ENCODE peak calls at places on chromosomes 1 and 21, in four cellular contexts. One of them, this sample, is unnamed.

GRCh38 chr1:211327341-211327921 is 798 bp downstream of the TRAF5 start:
- DNase-seq in HFF-Myc: no peak
- DNase-seq in progenitor cell of endocrine pancreas: no peak
- DNase-seq in adrenal gland: peak; percentile 39
- DNase-seq in this sample: no peak

GRCh38 chr1:240739754-240740153 is 127.8 kb upstream of the GREM2 start:
- DNase-seq in HFF-Myc: no peak
- DNase-seq in progenitor cell of endocrine pancreas: no peak
- DNase-seq in adrenal gland: no peak
- DNase-seq in this sample: no peak

GRCh38 chr1:234212764-234213406 is 160.4 kb upstream of the COA6 start:
- DNase-seq in HFF-Myc: peak; percentile 15
- DNase-seq in progenitor cell of endocrine pancreas: no peak
- DNase-seq in adrenal gland: peak; percentile 23
- DNase-seq in this sample: no peak

GRCh38 chr1:218475275-218475674 is 130.1 kb downstream of the TGFB2 start:
- DNase-seq in HFF-Myc: no peak
- DNase-seq in progenitor cell of endocrine pancreas: no peak
- DNase-seq in adrenal gland: no peak
- DNase-seq in this sample: no peak

GRCh38 chr1:13593511-13594131 is 10.0 kb downstream of the PDPN start:
- DNase-seq in HFF-Myc: no peak
- DNase-seq in progenitor cell of endocrine pancreas: no peak
- DNase-seq in adrenal gland: peak; percentile 37
- DNase-seq in this sample: no peak

GRCh38 chr1:203028784-203029553 is 2.7 kb downstream of the PPFIA4 start:
- DNase-seq in HFF-Myc: no peak
- DNase-seq in progenitor cell of endocrine pancreas: no peak
- DNase-seq in adrenal gland: no peak
- DNase-seq in this sample: no peak

GRCh38 chr1:89987170-89987819 is 7.6 kb upstream of the ZNF326 start:
- DNase-seq in HFF-Myc: peak; percentile 81
- DNase-seq in progenitor cell of endocrine pancreas: no peak
- DNase-seq in adrenal gland: peak; percentile 48
- DNase-seq in this sample: no peak

GRCh38 chr1:109892476-109893368 is 17.9 kb upstream of the CSF1 start:
- DNase-seq in HFF-Myc: no peak
- DNase-seq in progenitor cell of endocrine pancreas: no peak
- DNase-seq in adrenal gland: no peak
- DNase-seq in this sample: no peak

GRCh38 chr1:160807738-160808137 is 11.8 kb downstream of the LY9 start:
- DNase-seq in HFF-Myc: no peak
- DNase-seq in progenitor cell of endocrine pancreas: no peak
- DNase-seq in adrenal gland: no peak
- DNase-seq in this sample: no peak

GRCh38 chr1:204356997-204357396 is 2.7 kb downstream of the PLEKHA6 start:
- DNase-seq in HFF-Myc: no peak
- DNase-seq in progenitor cell of endocrine pancreas: no peak
- DNase-seq in adrenal gland: no peak
- DNase-seq in this sample: no peak

GRCh38 chr1:154720328-154721301 is 112.6 kb upstream of the ADAR start:
- DNase-seq in HFF-Myc: no peak
- DNase-seq in progenitor cell of endocrine pancreas: no peak
- DNase-seq in adrenal gland: no peak
- DNase-seq in this sample: no peak

GRCh38 chr1:6593810-6594209 is 8.9 kb downstream of the KLHL21 start:
- DNase-seq in HFF-Myc: no peak
- DNase-seq in progenitor cell of endocrine pancreas: no peak
- DNase-seq in adrenal gland: no peak
- DNase-seq in this sample: no peak

GRCh38 chr1:145962157-145963102 is 1.9 kb downstream of the ANKRD34A start:
- DNase-seq in HFF-Myc: no peak
- DNase-seq in progenitor cell of endocrine pancreas: no peak
- DNase-seq in adrenal gland: peak; percentile 16
- DNase-seq in this sample: peak; percentile 25

GRCh38 chr1:239308701-239309333 is 77.6 kb upstream of the CHRM3 start:
- DNase-seq in HFF-Myc: peak; percentile 7
- DNase-seq in progenitor cell of endocrine pancreas: peak; percentile 23
- DNase-seq in adrenal gland: no peak
- DNase-seq in this sample: no peak

GRCh38 chr1:186873687-186874086 is 44.9 kb downstream of the PLA2G4A start:
- DNase-seq in HFF-Myc: no peak
- DNase-seq in progenitor cell of endocrine pancreas: no peak
- DNase-seq in adrenal gland: no peak
- DNase-seq in this sample: no peak

GRCh38 chr1:201888282-201889033 is at the start of gene SHISA4:
- DNase-seq in HFF-Myc: no peak
- DNase-seq in progenitor cell of endocrine pancreas: peak; percentile 28
- DNase-seq in adrenal gland: peak; percentile 92
- DNase-seq in this sample: no peak

GRCh38 chr1:30638811-30639210 is 84.6 kb downstream of the MATN1 start:
- DNase-seq in HFF-Myc: no peak
- DNase-seq in progenitor cell of endocrine pancreas: no peak
- DNase-seq in adrenal gland: no peak
- DNase-seq in this sample: no peak

GRCh38 chr1:64898107-64898861 is 68.1 kb downstream of the JAK1 start:
- DNase-seq in HFF-Myc: peak; percentile 72
- DNase-seq in progenitor cell of endocrine pancreas: no peak
- DNase-seq in adrenal gland: peak; percentile 97
- DNase-seq in this sample: peak; percentile 44

GRCh38 chr1:10765734-10766478 is 30.5 kb downstream of the CASZ1 start:
- DNase-seq in HFF-Myc: no peak
- DNase-seq in progenitor cell of endocrine pancreas: no peak
- DNase-seq in adrenal gland: no peak
- DNase-seq in this sample: no peak
- TF ChIP-seq CTCF in HFF-Myc: no peak
- TF ChIP-seq CTCF in progenitor cell of endocrine pancreas: no peak
- TF ChIP-seq CTCF in adrenal gland: no peak
- TF ChIP-seq CTCF in this sample: no peak

GRCh38 chr1:57115030-57115614 is 149.3 kb upstream of the C8B start:
- DNase-seq in HFF-Myc: no peak
- DNase-seq in progenitor cell of endocrine pancreas: no peak
- DNase-seq in adrenal gland: no peak
- DNase-seq in this sample: no peak
- TF ChIP-seq CTCF in HFF-Myc: no peak
- TF ChIP-seq CTCF in progenitor cell of endocrine pancreas: no peak
- TF ChIP-seq CTCF in adrenal gland: no peak
- TF ChIP-seq CTCF in this sample: no peak

GRCh38 chr1:58816747-58817221 is 32.9 kb upstream of the JUN start:
- DNase-seq in HFF-Myc: no peak
- DNase-seq in progenitor cell of endocrine pancreas: no peak
- DNase-seq in adrenal gland: no peak
- DNase-seq in this sample: no peak

GRCh38 chr1:58815069-58815679 is 31.3 kb upstream of the JUN start:
- DNase-seq in HFF-Myc: peak; percentile 29
- DNase-seq in progenitor cell of endocrine pancreas: peak; percentile 45
- DNase-seq in adrenal gland: peak; percentile 92
- DNase-seq in this sample: peak; percentile 64

GRCh38 chr1:58814251-58815068 is 30.6 kb upstream of the JUN start:
- DNase-seq in HFF-Myc: no peak
- DNase-seq in progenitor cell of endocrine pancreas: peak; percentile 18
- DNase-seq in adrenal gland: peak; percentile 69
- DNase-seq in this sample: peak; percentile 19

GRCh38 chr1:58815680-58816071 is 31.8 kb upstream of the JUN start:
- DNase-seq in HFF-Myc: no peak
- DNase-seq in progenitor cell of endocrine pancreas: no peak
- DNase-seq in adrenal gland: peak; percentile 48
- DNase-seq in this sample: no peak

GRCh38 chr1:58816072-58816746 is 32.4 kb upstream of the JUN start:
- DNase-seq in HFF-Myc: peak; percentile 40
- DNase-seq in progenitor cell of endocrine pancreas: peak; percentile 59
- DNase-seq in adrenal gland: peak; percentile 90
- DNase-seq in this sample: peak; percentile 83
- TF ChIP-seq CTCF in HFF-Myc: no peak
- TF ChIP-seq CTCF in progenitor cell of endocrine pancreas: no peak
- TF ChIP-seq CTCF in adrenal gland: no peak
- TF ChIP-seq CTCF in this sample: no peak

GRCh38 chr21:37870229-37870628 is 46.0 kb downstream of the KCNJ6 start:
- DNase-seq in HFF-Myc: no peak
- DNase-seq in progenitor cell of endocrine pancreas: no peak
- DNase-seq in adrenal gland: no peak
- DNase-seq in this sample: no peak

GRCh38 chr21:37874481-37874880 is 41.8 kb downstream of the KCNJ6 start:
- DNase-seq in HFF-Myc: no peak
- DNase-seq in progenitor cell of endocrine pancreas: no peak
- DNase-seq in adrenal gland: no peak
- DNase-seq in this sample: no peak

GRCh38 chr21:37874904-37875780 is 41.1 kb downstream of the KCNJ6 start:
- DNase-seq in HFF-Myc: no peak
- DNase-seq in progenitor cell of endocrine pancreas: no peak
- DNase-seq in adrenal gland: no peak
- DNase-seq in this sample: no peak

GRCh38 chr21:37871121-37871862 is 45.0 kb downstream of the KCNJ6 start:
- DNase-seq in HFF-Myc: peak; percentile 39
- DNase-seq in progenitor cell of endocrine pancreas: no peak
- DNase-seq in adrenal gland: no peak
- DNase-seq in this sample: no peak

GRCh38 chr21:37873655-37874054 is 42.6 kb downstream of the KCNJ6 start:
- DNase-seq in HFF-Myc: no peak
- DNase-seq in progenitor cell of endocrine pancreas: no peak
- DNase-seq in adrenal gland: no peak
- DNase-seq in this sample: no peak
- TF ChIP-seq CTCF in HFF-Myc: no peak
- TF ChIP-seq CTCF in progenitor cell of endocrine pancreas: no peak
- TF ChIP-seq CTCF in adrenal gland: no peak
- TF ChIP-seq CTCF in this sample: no peak

DNA sequence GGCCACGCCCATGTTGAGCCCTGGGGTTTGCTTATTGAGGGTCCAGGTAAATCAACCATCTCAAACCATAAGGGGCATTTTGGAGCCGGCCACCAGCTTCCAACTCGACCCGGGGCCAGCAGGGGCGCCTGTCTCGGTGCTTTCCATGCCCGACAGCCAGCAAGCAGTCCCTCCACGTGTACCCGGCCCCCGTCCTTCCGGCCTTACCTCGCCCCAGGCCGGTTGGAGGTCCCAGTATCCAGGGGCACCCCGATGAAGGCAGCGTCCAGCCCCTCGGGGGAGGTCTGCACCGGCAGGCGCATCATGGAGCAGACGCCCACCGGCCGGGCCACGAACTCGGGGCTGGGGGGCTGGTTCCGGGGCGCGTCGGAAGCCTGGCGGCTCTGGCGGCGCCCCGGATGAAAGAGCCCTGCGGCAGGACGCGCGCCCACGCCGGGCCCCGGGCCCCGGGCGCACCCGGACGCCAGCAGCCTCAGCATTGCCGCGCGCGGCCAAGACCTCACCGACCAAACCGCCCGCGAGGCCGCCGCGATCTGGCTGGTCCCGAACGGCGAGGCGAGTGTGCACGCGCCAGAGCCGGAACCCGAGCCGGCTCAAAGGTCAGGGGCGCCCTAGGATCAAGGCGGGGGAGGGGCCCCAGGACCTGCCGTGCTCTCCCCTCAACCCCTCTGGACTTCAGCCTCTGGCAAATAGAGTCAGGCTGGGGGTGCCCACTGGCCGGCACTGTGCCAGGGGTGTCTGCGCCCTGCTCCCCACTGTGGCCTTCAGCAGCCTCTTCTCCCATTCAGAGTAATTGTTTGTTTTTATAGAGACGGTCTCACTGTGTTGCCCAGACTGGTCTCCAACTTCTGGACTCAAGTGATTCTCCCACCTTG is at the start of gene AGMAT:
- DNase-seq in HFF-Myc: no peak
- DNase-seq in progenitor cell of endocrine pancreas: peak; percentile 52
- DNase-seq in adrenal gland: peak; percentile 29
- DNase-seq in this sample: peak; percentile 35
- TF ChIP-seq CTCF in HFF-Myc: peak; percentile 38
- TF ChIP-seq CTCF in progenitor cell of endocrine pancreas: peak; percentile 67
- TF ChIP-seq CTCF in adrenal gland: peak; percentile 18
- TF ChIP-seq CTCF in this sample: peak; percentile 31

GRCh38 chr1:215888159-215888558 is 321.1 kb downstream of the KCTD3 start:
- DNase-seq in HFF-Myc: no peak
- DNase-seq in progenitor cell of endocrine pancreas: no peak
- DNase-seq in adrenal gland: no peak
- DNase-seq in this sample: no peak
- TF ChIP-seq CTCF in HFF-Myc: no peak
- TF ChIP-seq CTCF in progenitor cell of endocrine pancreas: no peak
- TF ChIP-seq CTCF in adrenal gland: no peak
- TF ChIP-seq CTCF in this sample: no peak

DNA sequence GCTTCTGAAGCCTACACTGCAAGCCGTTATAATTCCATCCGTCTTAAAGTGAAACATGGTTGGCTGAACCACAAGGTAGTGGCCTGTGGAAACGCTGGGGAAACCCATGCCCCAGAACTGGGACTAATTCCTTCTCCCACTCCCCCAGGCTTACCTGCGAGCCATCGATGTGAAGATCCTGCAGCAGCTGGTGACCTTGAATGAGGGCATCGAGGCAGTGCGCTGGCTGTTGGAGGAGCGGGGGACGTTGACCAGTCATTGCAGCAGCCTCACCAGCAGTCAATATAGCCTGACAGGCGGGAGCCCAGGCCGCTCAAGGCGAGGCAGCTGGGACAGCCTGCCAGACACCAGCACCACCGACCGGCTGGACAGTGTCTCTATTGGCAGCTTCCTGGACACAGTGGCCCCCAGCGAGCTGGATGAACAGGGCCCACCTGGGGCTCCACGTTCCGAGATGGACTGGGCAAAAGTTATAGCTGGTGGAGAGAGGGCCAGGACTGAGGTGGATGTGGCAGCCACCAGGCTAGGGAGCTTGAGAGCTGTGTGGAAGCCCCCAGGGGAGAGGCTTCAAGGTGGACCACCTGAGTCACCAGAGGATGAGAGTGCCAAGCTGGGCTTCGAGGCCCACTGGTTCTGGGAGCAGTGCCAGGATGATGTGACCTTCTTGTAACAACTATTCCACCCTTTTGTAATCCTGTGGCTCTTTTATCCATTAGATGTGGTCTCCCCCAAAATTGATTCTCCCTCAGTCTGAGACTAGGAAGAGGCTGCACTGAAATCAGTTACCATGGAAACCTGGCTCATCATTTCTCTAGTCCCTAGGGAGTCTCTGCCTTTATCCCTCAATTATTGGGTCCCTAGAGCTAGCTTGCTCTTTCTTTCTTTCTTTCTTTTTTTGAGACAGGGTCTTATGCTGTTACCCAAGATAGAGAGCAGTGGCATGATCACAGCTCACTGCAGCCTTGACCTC is 16.7 kb downstream of the LURAP1 start:
- DNase-seq in HFF-Myc: no peak
- DNase-seq in progenitor cell of endocrine pancreas: no peak
- DNase-seq in adrenal gland: peak; percentile 65
- DNase-seq in this sample: no peak
- TF ChIP-seq CTCF in HFF-Myc: no peak
- TF ChIP-seq CTCF in progenitor cell of endocrine pancreas: no peak
- TF ChIP-seq CTCF in adrenal gland: no peak
- TF ChIP-seq CTCF in this sample: no peak

DNA sequence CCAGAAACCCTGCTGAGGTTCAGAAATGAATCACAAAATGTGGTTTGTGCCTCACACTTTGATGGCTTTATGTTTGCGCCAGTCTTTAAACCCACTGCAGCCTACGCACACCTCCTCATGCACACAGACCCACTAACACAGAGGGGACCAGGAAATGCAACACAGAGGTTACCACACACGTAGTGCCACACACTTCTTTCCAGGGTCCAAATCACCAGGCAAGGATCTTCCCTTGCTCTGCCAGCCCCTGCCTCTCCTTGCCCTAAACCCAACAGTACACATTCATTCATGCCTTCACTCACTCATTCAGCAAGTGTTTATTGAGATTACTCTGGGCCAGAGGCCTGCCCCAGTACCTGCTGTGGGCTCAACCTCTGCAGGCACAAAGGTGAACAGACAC is 17.5 kb downstream of the MAB21L3 start:
- DNase-seq in HFF-Myc: no peak
- DNase-seq in progenitor cell of endocrine pancreas: no peak
- DNase-seq in adrenal gland: no peak
- DNase-seq in this sample: no peak
- TF ChIP-seq CTCF in HFF-Myc: no peak
- TF ChIP-seq CTCF in progenitor cell of endocrine pancreas: no peak
- TF ChIP-seq CTCF in adrenal gland: no peak
- TF ChIP-seq CTCF in this sample: no peak

This sample was measured in natural killer cell.